ENCODE peak calls at places on chromosomes 6 and 20, in eight cellular contexts. A is Panc1; Y is breast epithelium; O is left lung; S is CD4-positive, alpha-beta T cell; P is HCT116; W is MM.1S; V is esophagus muscularis mucosa. F is an unnamed sample.

GRCh38 chr6:113820751-113821150 is 36.4 kb upstream of the MARCKS start:
- DNase-seq in Y (no peak), P (no peak), W (no peak), A (no peak), S (no peak), V (no peak), O (no peak), F (no peak)

GRCh38 chr6:12576389-12576788 is 140.2 kb upstream of the PHACTR1 start:
- DNase-seq in O (no peak), V (no peak), P (no peak), A (no peak), Y (no peak), W (no peak), S (no peak), F (no peak)

GRCh38 chr6:78020586-78020985 is 367.7 kb downstream of the MEI4 start:
- DNase-seq in Y (no peak), P (no peak), A (no peak), S (no peak), V (no peak), W (no peak), O (no peak), F (no peak)

GRCh38 chr20:46134716-46135115 is 16.6 kb downstream of the CD40 start:
- DNase-seq in Y (no peak), S (no peak), V (no peak), A (no peak), P (no peak), W (no peak), O (no peak), F (no peak)

GRCh38 chr6:3984494-3984893 is 94.4 kb downstream of the FAM217A start:
- DNase-seq in S (no peak), A (no peak), P (no peak), O (no peak), W (no peak), V (no peak), Y (no peak), F (no peak)

GRCh38 chr6:75759207-75759606 is 10.2 kb downstream of the MYO6 start:
- DNase-seq in O (no peak), A (no peak), P (no peak), S (no peak), W (no peak), Y (no peak), V (no peak), F (no peak)

GRCh38 chr6:109878291-109878690 is 99.8 kb upstream of the GPR6 start:
- DNase-seq in V (no peak), W (no peak), A (no peak), P (no peak), Y (no peak), O (no peak), S (no peak), F (no peak)

GRCh38 chr6:149076355-149076734 is 241.2 kb upstream of the TAB2 start:
- DNase-seq in P (no peak), Y (no peak), O (no peak), A (no peak), V (no peak), S (no peak), W (no peak), F (no peak)

GRCh38 chr20:8722277-8722928 is 346.5 kb upstream of the PLCB4 start:
- DNase-seq in Y (peak; percentile 27), A (peak; percentile 51), V (no peak), O (no peak), P (peak; percentile 59), W (peak; percentile 65), S (no peak), F (no peak)

GRCh38 chr20:62517168-62517567 is 41.4 kb upstream of the GATA5 start:
- DNase-seq in O (no peak), Y (no peak), V (no peak), S (no peak), P (no peak), A (no peak), W (no peak), F (no peak)

GRCh38 chr20:62515280-62515679 is 39.5 kb upstream of the GATA5 start:
- DNase-seq in A (no peak), Y (no peak), O (no peak), V (no peak), W (no peak), S (no peak), P (no peak), F (no peak)

GRCh38 chr20:62517901-62518610 is 42.3 kb upstream of the GATA5 start:
- DNase-seq in O (no peak), Y (no peak), A (no peak), P (no peak), V (no peak), W (no peak), S (no peak), F (no peak)

GRCh38 chr20:62515826-62516225 is 40.0 kb upstream of the GATA5 start:
- DNase-seq in A (no peak), S (no peak), V (no peak), W (no peak), P (no peak), Y (no peak), O (no peak), F (no peak)

DNA sequence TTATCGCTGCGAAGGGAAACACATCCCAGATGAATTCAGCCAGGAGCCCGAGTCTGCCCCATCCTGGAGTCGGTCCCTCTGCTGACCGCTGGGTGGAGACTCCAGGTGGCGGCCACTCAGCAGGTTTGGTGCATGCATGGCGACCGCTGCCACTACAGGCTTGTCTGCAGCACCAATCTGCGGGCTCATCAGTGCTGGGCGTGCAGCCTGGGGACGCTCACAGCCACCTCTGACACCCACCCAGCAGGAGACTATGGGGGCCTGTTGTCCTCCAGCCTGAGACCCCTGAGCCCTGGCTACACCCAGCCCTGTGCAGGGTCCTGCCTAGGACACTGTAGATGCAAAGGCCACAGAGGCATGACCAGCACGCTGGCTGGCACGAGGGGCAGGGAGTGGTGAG is 40.5 kb upstream of the GATA5 start:
- DNase-seq in Y (no peak), O (no peak), S (no peak), V (no peak), A (no peak), P (no peak), W (no peak), F (peak; percentile 68)
- TF ChIP-seq CTCF in Y (peak; percentile 19), O (no peak), S (no peak), V (peak; percentile 15), A (peak; percentile 92), P (peak; percentile 39), W (peak; percentile 19), F (peak; percentile 57)

DNA sequence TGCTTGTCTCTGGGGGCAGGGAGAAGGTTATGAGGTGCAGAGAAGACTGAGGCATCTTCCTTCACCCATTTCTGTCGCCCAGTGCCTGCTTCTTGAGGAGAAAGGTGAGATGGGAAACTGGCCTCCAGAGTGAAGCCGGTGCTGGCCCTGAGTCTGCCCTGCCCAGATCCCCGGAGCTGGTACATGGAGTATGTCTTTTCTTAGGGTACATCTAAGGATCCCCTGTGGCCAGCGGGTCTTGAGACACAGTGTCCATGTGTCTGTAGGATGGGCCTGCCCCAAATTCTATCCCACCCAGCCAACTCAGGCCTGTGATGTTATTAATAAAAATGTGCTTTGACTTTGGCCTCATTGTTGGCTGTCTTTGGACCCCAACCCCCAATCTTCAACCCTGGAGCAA is 8.8 kb upstream of the BAK1 start:
- DNase-seq in W (no peak), S (no peak), A (no peak), V (no peak), P (no peak), O (no peak), Y (no peak), F (no peak)
- H3K27ac ChIP-seq in W (no peak overlapping the region), S (no peak overlapping the region), A (peak overlapping the region; percentile 61), V (no peak overlapping the region), P (peak overlapping the region; percentile 86), O (no peak overlapping the region), Y (peak overlapping the region; percentile 77), F (peak overlapping the region; percentile 16)

GRCh38 chr20:33576432-33576883 is 85.7 kb upstream of the C20orf144 start:
- DNase-seq in O (no peak), Y (no peak), V (no peak), S (no peak), W (no peak), P (no peak), A (no peak), F (no peak)
- TF ChIP-seq CTCF in O (no peak), Y (no peak), V (peak; percentile 22), S (no peak), W (no peak), P (no peak), A (no peak), F (no peak)

DNA sequence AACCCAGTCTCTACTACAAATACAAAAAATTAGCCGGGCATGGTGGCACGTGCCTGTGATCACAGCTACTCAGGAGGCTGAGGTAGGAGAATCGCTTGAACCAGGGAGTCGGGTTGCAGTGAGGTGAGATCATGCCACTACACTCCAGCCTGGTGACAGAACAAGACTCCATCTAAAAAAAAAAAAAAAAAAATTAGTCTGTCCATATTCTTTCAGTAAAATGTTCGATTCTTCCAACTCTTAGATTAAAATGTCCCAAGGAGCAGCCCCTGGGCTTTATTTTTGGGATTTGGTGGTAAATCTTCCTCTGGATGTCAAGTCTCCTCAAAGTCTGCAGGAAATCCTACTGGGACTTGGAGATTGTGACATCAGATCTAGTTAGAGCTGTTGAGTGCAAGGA is 101.0 kb upstream of the EEF1E1 start:
- DNase-seq in V (no peak), S (no peak), P (no peak), A (no peak), Y (no peak), O (no peak), W (no peak), F (no peak)
- H3K27ac ChIP-seq in V (no peak overlapping the region), S (no peak overlapping the region), P (no peak overlapping the region), A (no peak overlapping the region), Y (no peak overlapping the region), O (no peak overlapping the region), W (no peak overlapping the region), F (no peak overlapping the region)

GRCh38 chr6:32803416-32803815 is 13.4 kb downstream of the HLA-DOB start:
- DNase-seq in P (no peak), S (no peak), Y (no peak), O (no peak), V (no peak), A (no peak), W (no peak), F (no peak)

GRCh38 chr6:32807020-32807580 is 9.7 kb downstream of the HLA-DOB start:
- DNase-seq in V (no peak), Y (no peak), O (no peak), S (no peak), W (no peak), A (no peak), P (no peak), F (no peak)
- TF ChIP-seq CTCF in V (no peak), Y (no peak), O (no peak), S (no peak), W (no peak), A (no peak), P (no peak), F (no peak)

DNA sequence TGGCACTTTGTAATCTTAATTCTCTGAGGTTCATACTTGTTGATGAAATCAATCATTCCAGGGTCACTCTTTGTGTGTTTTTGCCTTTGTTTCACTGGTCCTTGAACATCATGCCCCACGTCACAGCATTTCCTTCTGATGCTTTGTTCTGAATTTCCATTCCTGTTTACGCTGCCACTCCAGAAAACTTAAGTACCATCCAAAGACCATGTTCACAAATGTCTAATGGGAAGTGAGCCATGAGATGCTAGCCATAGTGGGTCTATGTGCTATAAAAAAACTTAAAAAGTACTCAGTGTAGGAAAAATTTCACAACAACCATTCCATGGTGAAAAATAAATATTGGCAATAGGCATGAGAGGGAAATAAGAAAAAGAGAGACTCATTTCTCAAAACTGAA is 232.0 kb downstream of the IBTK start:
- DNase-seq in Y (no peak), S (no peak), V (no peak), O (peak; percentile 42), P (no peak), W (no peak), A (no peak), F (no peak)
- H3K27ac ChIP-seq in Y (peak overlapping the region; percentile 80), S (no peak overlapping the region), V (peak overlapping the region; percentile 55), O (peak overlapping the region; percentile 53), P (no peak overlapping the region), W (no peak overlapping the region), A (no peak overlapping the region), F (peak overlapping the region; percentile 60)

F was measured in heart left ventricle.